ENCODE peak calls at places on chromosomes 12 and 14, in nine cellular contexts. W is PC-3, E is progenitor cell of endocrine pancreas, L is foreskin keratinocyte, K is neural progenitor cell, O is HCT116, R is stomach, Q is fibroblast of lung, C is BJ. F is an unnamed sample.

GRCh38 chr12:81141220-81141619 is 63.3 kb downstream of the ACSS3 start:
- DNase-seq in O (no peak), R (no peak), W (no peak), Q (no peak), C (no peak), K (peak), E (no peak), L (peak), F (no peak)

GRCh38 chr12:62720661-62721330 is 214.2 kb downstream of the PPM1H start:
- DNase-seq in L (no peak), R (no peak), K (no peak), W (peak), C (no peak), E (no peak), Q (peak), O (no peak), F (peak)

GRCh38 chr12:113310489-113310888 is 24.4 kb downstream of the SLC8B1 start:
- DNase-seq in K (no peak), C (no peak), Q (no peak), E (no peak), O (no peak), R (no peak), L (no peak), W (peak), F (no peak)

GRCh38 chr12:2011641-2012607 is 7.7 kb upstream of the DCP1B start:
- DNase-seq in O (no peak), L (no peak), C (no peak), K (peak), W (no peak), R (no peak), E (no peak), Q (no peak), F (no peak)

GRCh38 chr12:48002773-48003218 is 1.5 kb downstream of the COL2A1 start:
- DNase-seq in W (peak), Q (peak), C (no peak), R (peak), O (no peak), L (no peak), K (peak), E (no peak), F (peak)

GRCh38 chr14:64459737-64460136 is 5.6 kb upstream of the AKAP5 start:
- DNase-seq in R (no peak), O (no peak), W (no peak), C (no peak), Q (peak), L (no peak), K (no peak), E (no peak), F (no peak)

GRCh38 chr14:55807059-55807499 is 227.1 kb downstream of the KTN1 start:
- DNase-seq in C (no peak), Q (peak), L (peak), E (no peak), W (peak), K (no peak), O (peak), R (peak), F (peak)

GRCh38 chr12:121793501-121793835 is at the start of gene RHOF:
- DNase-seq in W (peak), K (peak), O (no peak), R (peak), Q (no peak), E (no peak), C (no peak), L (no peak), F (no peak)

GRCh38 chr14:99143126-99143525 is 128.9 kb downstream of the BCL11B start:
- DNase-seq in C (no peak), E (no peak), L (no peak), W (no peak), R (no peak), O (no peak), Q (no peak), K (no peak), F (no peak)

GRCh38 chr14:103308717-103309616 is 25.1 kb upstream of the EIF5 start:
- DNase-seq in O (no peak), R (no peak), E (no peak), L (no peak), W (no peak), C (no peak), K (no peak), Q (no peak), F (no peak)

GRCh38 chr14:101584049-101584859 is 23.0 kb downstream of the DIO3 start:
- DNase-seq in C (peak), K (no peak), O (no peak), W (no peak), Q (no peak), E (no peak), R (no peak), L (no peak), F (no peak)

GRCh38 chr12:101653503-101653902 is 43.9 kb upstream of the CHPT1 start:
- DNase-seq in Q (no peak), R (no peak), L (no peak), W (no peak), O (no peak), E (no peak), K (no peak), C (no peak), F (no peak)

GRCh38 chr12:11716794-11717532 is 67.5 kb downstream of the ETV6 start:
- DNase-seq in R (no peak), Q (peak), C (no peak), K (no peak), L (no peak), E (no peak), W (no peak), O (no peak), F (peak)

GRCh38 chr12:91413591-91413990 is 231.0 kb upstream of the DCN start:
- DNase-seq in L (peak), Q (peak), E (no peak), R (no peak), W (peak), O (peak), C (peak), K (no peak), F (peak)

GRCh38 chr12:113582521-113583218 is 111.0 kb upstream of the LHX5 start:
- DNase-seq in O (no peak), L (no peak), K (no peak), R (no peak), Q (no peak), C (no peak), E (no peak), W (peak), F (no peak)

GRCh38 chr12:26789731-26790644 is 43.0 kb downstream of the ITPR2 start:
- DNase-seq in C (peak), K (no peak), Q (peak), E (no peak), O (no peak), L (no peak), R (no peak), W (peak), F (peak)

GRCh38 chr12:121238604-121239334 is 28.8 kb downstream of the P2RX4 start:
- DNase-seq in W (no peak), C (no peak), L (no peak), R (no peak), E (no peak), K (peak), Q (no peak), O (no peak), F (peak)

GRCh38 chr14:55383541-55384140 is 28.0 kb downstream of the ATG14 start:
- DNase-seq in R (no peak), Q (no peak), O (no peak), W (no peak), L (no peak), E (no peak), C (no peak), K (no peak), F (no peak)

GRCh38 chr12:132142679-132143327 is 1.3 kb downstream of the DDX51 start:
- DNase-seq in C (no peak), W (no peak), R (no peak), E (no peak), L (no peak), O (no peak), Q (no peak), K (no peak), F (no peak)

GRCh38 chr14:92563359-92563758 is 49.8 kb downstream of the RIN3 start:
- DNase-seq in L (no peak), Q (peak), W (peak), C (no peak), K (no peak), R (no peak), E (no peak), O (no peak), F (peak)

GRCh38 chr14:45287609-45288008 is 34.6 kb upstream of the MIS18BP1 start:
- DNase-seq in E (no peak), W (peak), K (no peak), Q (no peak), O (no peak), L (no peak), C (no peak), R (no peak), F (no peak)

GRCh38 chr14:74841230-74842207 is 34.4 kb downstream of the PROX2 start:
- DNase-seq in E (no peak), W (no peak), K (no peak), L (no peak), O (no peak), R (no peak), C (no peak), Q (no peak), F (no peak)

GRCh38 chr12:15276088-15276698 is 46.1 kb upstream of the PTPRO start:
- DNase-seq in E (no peak), C (no peak), W (peak), O (peak), L (no peak), R (no peak), Q (peak), K (peak), F (peak)

GRCh38 chr14:100067971-100068959 is 3.0 kb downstream of the EVL start:
- DNase-seq in W (peak), R (peak), E (no peak), O (peak), C (no peak), K (no peak), Q (no peak), L (peak), F (no peak)

GRCh38 chr12:54413284-54414190 is 5.5 kb downstream of the ITGA5 start:
- DNase-seq in O (no peak), W (no peak), L (no peak), C (no peak), R (peak), Q (no peak), K (no peak), E (no peak), F (no peak)

GRCh38 chr12:111773801-111774551 is 7.2 kb downstream of the ALDH2 start:
- DNase-seq in W (no peak), C (peak), E (no peak), L (peak), Q (peak), K (peak), R (peak), O (no peak), F (peak)

GRCh38 chr12:79006306-79006705 is 141.7 kb downstream of the SYT1 start:
- DNase-seq in Q (peak), O (peak), W (peak), L (no peak), K (no peak), C (no peak), E (no peak), R (no peak), F (no peak)
- TF ChIP-seq CTCF in Q (no peak), O (peak), W (peak), L (peak), K (no peak), C (peak), E (peak), R (no peak), F (peak)

GRCh38 chr12:115771065-115771464 is 506.4 kb downstream of the MED13L start:
- DNase-seq in R (no peak), Q (peak), C (no peak), W (peak), K (peak), O (peak), L (no peak), E (no peak), F (no peak)
- TF ChIP-seq CTCF in R (no peak), Q (peak), C (peak), W (peak), K (peak), O (peak), L (peak), E (peak), F (peak)

GRCh38 chr14:51157012-51157411 is 62.1 kb upstream of the TRIM9 start:
- DNase-seq in W (peak), L (no peak), Q (peak), E (no peak), O (peak), K (no peak), R (no peak), C (no peak), F (no peak)
- TF ChIP-seq CTCF in W (peak), L (peak), Q (peak), E (peak), O (peak), K (peak), R (no peak), C (peak), F (peak)

GRCh38 chr12:123391546-123392343 is 7.8 kb downstream of the KMT5A start:
- DNase-seq in L (no peak), K (no peak), W (no peak), O (no peak), C (no peak), R (no peak), Q (no peak), E (no peak), F (no peak)

GRCh38 chr12:123388948-123389559 is 5.1 kb downstream of the KMT5A start:
- DNase-seq in O (no peak), L (no peak), K (no peak), W (no peak), E (peak), C (no peak), R (no peak), Q (no peak), F (no peak)

GRCh38 chr12:123388218-123388947 is 4.5 kb downstream of the KMT5A start:
- DNase-seq in K (peak), O (no peak), Q (peak), R (peak), C (no peak), L (no peak), E (peak), W (peak), F (peak)

GRCh38 chr12:123390415-123391093 is 6.6 kb downstream of the KMT5A start:
- DNase-seq in O (no peak), W (no peak), R (no peak), L (no peak), E (no peak), Q (no peak), C (no peak), K (no peak), F (peak)

DNA sequence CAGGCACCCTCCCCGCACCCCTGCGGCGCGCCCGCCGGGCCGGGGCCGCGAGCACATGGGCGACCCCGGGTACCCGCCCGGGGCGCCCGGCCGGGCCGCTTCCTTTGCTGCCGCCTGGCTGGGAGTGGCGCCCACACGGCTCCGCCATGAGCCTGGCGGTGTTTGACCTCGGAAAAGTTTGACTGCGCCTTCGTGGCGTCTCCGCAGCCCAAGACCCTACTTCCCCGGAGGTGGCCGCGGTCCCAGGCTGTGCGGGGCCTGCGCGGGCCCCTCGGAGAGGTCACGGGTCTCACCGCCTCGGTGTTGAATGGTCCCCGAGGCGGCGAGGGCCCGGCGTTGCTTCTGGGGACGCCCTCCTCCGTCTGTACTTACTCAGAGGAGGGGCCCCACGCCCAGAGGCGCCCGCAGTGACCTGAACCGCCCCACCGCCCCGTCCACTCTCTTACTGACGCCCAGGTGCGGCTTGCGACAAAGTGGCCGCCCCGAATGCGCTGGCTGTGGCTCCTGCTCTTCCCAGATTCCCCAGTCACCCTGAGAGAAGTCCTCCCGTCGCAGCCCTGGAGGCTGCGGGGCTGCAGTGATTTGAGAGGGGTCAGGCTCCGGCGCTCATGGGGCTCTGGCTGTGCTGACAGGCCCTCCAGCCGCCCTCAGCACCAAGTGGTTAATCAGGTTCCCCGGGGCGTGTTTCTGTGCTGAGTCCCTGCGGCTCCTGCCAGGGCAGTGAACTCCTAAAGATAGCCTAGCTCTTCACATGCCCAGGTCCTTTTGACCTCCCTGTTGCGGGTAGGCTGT is 5.8 kb downstream of the KMT5A start:
- DNase-seq in W (peak), O (no peak), L (no peak), K (peak), R (peak), C (no peak), Q (no peak), E (peak), F (peak)
- TF ChIP-seq CTCF in W (no peak), O (no peak), L (peak), K (no peak), R (no peak), C (no peak), Q (no peak), E (no peak), F (no peak)